ENCODE peak calls at places on chromosomes 7 and 10, in four cellular contexts. One of them, this sample, is unnamed.
A peak's percentile ranks its signal among the peaks of the same experiment; 100 is the strongest.

GRCh38 chr7:101901661-101902491 is 84.5 kb downstream of the CUX1 start:
- DNase-seq in neuronal stem cell: no peak
- DNase-seq in mesenchymal stem cell: no peak
- DNase-seq in H9: no peak
- DNase-seq in this sample: peak; percentile 69

GRCh38 chr7:155844019-155844453 is 31.8 kb upstream of the SHH start:
- DNase-seq in neuronal stem cell: no peak
- DNase-seq in mesenchymal stem cell: no peak
- DNase-seq in H9: no peak
- DNase-seq in this sample: no peak

GRCh38 chr10:132054564-132054963 is 11.2 kb upstream of the JAKMIP3 start:
- DNase-seq in H9: peak; percentile 67
- DNase-seq in neuronal stem cell: no peak
- DNase-seq in mesenchymal stem cell: no peak
- DNase-seq in this sample: no peak

GRCh38 chr10:59366310-59366709 is 4.0 kb upstream of the FAM13C start:
- DNase-seq in mesenchymal stem cell: no peak
- DNase-seq in neuronal stem cell: no peak
- DNase-seq in H9: no peak
- DNase-seq in this sample: no peak

GRCh38 chr7:46369933-46370654 is 449.0 kb upstream of the IGFBP3 start:
- DNase-seq in H9: no peak
- DNase-seq in neuronal stem cell: no peak
- DNase-seq in mesenchymal stem cell: no peak
- DNase-seq in this sample: peak; percentile 91

GRCh38 chr7:16923019-16923418 is 41.2 kb upstream of the AGR3 start:
- DNase-seq in mesenchymal stem cell: no peak
- DNase-seq in H9: no peak
- DNase-seq in neuronal stem cell: no peak
- DNase-seq in this sample: no peak

GRCh38 chr7:111942450-111943081 is 263.6 kb downstream of the DOCK4 start:
- DNase-seq in H9: no peak
- DNase-seq in neuronal stem cell: no peak
- DNase-seq in mesenchymal stem cell: no peak
- DNase-seq in this sample: no peak

GRCh38 chr10:28246023-28246422 is 56.8 kb downstream of the MPP7 start:
- DNase-seq in H9: no peak
- DNase-seq in neuronal stem cell: no peak
- DNase-seq in mesenchymal stem cell: no peak
- DNase-seq in this sample: no peak

GRCh38 chr7:596819-597182 is 77.2 kb upstream of the PDGFA start:
- DNase-seq in neuronal stem cell: no peak
- DNase-seq in mesenchymal stem cell: no peak
- DNase-seq in H9: no peak
- DNase-seq in this sample: no peak

GRCh38 chr10:131452926-131453771 is 141.6 kb upstream of the TCERG1L start:
- DNase-seq in H9: peak; percentile 89
- DNase-seq in mesenchymal stem cell: no peak
- DNase-seq in neuronal stem cell: peak; percentile 58
- DNase-seq in this sample: no peak

GRCh38 chr7:2321020-2321419 is 6.8 kb upstream of the SNX8 start:
- DNase-seq in mesenchymal stem cell: peak; percentile 35
- DNase-seq in H9: peak; percentile 53
- DNase-seq in neuronal stem cell: no peak
- DNase-seq in this sample: peak; percentile 22

GRCh38 chr7:25714013-25714412 is 438.0 kb upstream of the NFE2L3 start:
- DNase-seq in neuronal stem cell: no peak
- DNase-seq in H9: no peak
- DNase-seq in mesenchymal stem cell: no peak
- DNase-seq in this sample: no peak

DNA sequence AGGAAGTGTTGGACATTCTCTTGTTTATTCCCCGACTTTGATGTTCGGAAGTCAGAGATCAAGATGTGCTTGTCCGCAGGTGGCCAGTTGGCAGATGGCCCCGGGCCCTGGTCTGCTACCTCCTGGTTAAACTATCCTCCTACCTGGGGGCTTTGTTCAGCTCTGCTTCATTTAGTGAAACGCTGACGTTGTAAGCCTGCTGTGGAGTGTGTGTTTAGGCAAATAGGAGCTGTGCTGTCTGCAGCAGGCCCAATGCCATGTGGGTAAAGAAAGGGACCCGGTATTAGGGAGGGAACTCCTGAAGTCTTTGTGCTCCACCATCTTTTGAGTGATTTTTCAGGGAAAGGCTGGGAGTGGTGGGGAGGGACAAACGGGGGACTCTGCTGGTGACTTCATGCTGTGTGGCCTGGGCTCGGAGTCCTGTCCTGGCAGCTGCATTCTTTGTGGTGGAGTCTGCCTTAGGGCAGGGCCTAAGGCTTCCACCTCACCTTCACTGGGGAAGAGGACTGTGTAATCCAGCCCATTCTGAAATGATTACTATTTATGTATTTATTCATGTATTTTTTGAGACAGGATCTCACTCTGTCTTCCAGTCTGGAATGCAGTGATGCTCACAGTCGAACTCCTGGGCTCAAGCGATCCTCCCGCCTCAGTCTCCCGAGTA is 171.1 kb upstream of the KLF6 start:
- DNase-seq in neuronal stem cell: no peak
- DNase-seq in H9: peak; percentile 50
- DNase-seq in mesenchymal stem cell: no peak
- DNase-seq in this sample: no peak
- H2BK5ac ChIP-seq in neuronal stem cell: no peak overlapping the region
- H2BK5ac ChIP-seq in H9: no peak overlapping the region
- H2BK5ac ChIP-seq in mesenchymal stem cell: no peak overlapping the region
- H2BK5ac ChIP-seq in this sample: no peak overlapping the region

DNA sequence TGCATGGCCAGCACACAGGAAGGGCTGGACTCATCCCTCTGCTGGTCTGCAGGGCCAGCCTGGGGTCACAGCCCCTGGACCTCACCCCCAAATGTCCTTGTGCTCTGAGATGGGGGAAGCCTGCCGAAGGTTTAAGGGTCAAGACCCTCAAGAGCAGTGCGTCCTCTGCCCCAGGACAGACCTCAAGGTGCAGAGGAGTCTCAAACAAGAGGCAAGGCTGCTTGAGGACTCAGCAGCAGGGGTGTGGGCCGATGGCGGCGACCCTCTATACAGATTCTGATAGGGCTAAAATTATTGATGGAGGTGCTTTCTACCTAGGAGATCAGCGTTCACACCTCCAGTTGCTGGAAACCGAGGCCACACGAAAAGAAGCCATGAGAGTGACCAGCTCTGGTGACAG is 80.7 kb downstream of the ZRANB1 start:
- DNase-seq in neuronal stem cell: no peak
- DNase-seq in H9: no peak
- DNase-seq in mesenchymal stem cell: no peak
- DNase-seq in this sample: no peak
- H2BK5ac ChIP-seq in neuronal stem cell: peak overlapping the region; percentile 77
- H2BK5ac ChIP-seq in H9: no peak overlapping the region
- H2BK5ac ChIP-seq in mesenchymal stem cell: no peak overlapping the region
- H2BK5ac ChIP-seq in this sample: no peak overlapping the region

DNA sequence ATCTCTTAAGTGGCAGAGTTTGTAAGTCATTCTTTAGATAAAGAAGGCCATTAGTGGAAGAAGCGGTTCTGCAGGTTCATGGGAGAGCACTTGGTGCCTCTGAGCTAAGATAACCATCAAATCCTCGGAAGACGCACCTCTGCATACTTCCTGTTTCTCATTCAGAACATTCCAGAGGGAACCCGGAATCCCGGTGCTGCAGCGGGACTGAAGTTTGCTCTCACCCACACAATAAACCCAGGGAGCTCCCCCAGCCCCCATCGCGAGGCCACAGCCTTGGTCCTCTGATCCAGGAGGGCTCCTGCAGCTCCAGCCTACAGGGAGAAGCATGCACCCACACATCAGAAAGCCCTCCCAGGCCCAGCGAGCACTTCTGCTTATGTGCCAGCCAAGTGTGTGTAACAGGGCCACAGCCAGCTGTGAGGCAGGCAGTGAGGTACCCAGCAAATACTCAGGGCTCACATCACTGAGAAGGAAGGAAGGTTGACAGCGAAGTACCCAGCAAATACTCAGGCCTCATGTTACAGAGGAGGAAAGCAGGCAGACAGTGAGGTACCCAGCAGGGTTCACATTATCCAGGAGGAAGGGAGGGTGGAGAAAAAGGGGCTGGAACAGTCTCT is 142.4 kb downstream of the DIP2C start:
- DNase-seq in mesenchymal stem cell: peak; percentile 25
- DNase-seq in H9: no peak
- DNase-seq in neuronal stem cell: peak; percentile 12
- DNase-seq in this sample: peak; percentile 31
- H2BK5ac ChIP-seq in mesenchymal stem cell: no peak overlapping the region
- H2BK5ac ChIP-seq in H9: no peak overlapping the region
- H2BK5ac ChIP-seq in neuronal stem cell: no peak overlapping the region
- H2BK5ac ChIP-seq in this sample: no peak overlapping the region

GRCh38 chr7:95209276-95209675 is 115.1 kb downstream of the PON1 start:
- DNase-seq in H9: no peak
- DNase-seq in mesenchymal stem cell: no peak
- DNase-seq in neuronal stem cell: no peak
- DNase-seq in this sample: no peak

GRCh38 chr7:95201718-95202117 is 122.6 kb downstream of the PON1 start:
- DNase-seq in H9: no peak
- DNase-seq in neuronal stem cell: no peak
- DNase-seq in mesenchymal stem cell: no peak
- DNase-seq in this sample: no peak

GRCh38 chr7:95199779-95200558 is 124.4 kb downstream of the PON1 start:
- DNase-seq in mesenchymal stem cell: peak; percentile 64
- DNase-seq in neuronal stem cell: peak; percentile 48
- DNase-seq in H9: no peak
- DNase-seq in this sample: peak; percentile 33

GRCh38 chr7:95205821-95206220 is 118.5 kb downstream of the PON1 start:
- DNase-seq in neuronal stem cell: no peak
- DNase-seq in mesenchymal stem cell: peak; percentile 29
- DNase-seq in H9: no peak
- DNase-seq in this sample: peak; percentile 59

GRCh38 chr7:95204618-95205017 is 119.7 kb downstream of the PON1 start:
- DNase-seq in neuronal stem cell: no peak
- DNase-seq in mesenchymal stem cell: no peak
- DNase-seq in H9: no peak
- DNase-seq in this sample: no peak
- H2BK5ac ChIP-seq in neuronal stem cell: no peak overlapping the region
- H2BK5ac ChIP-seq in mesenchymal stem cell: no peak overlapping the region
- H2BK5ac ChIP-seq in H9: no peak overlapping the region
- H2BK5ac ChIP-seq in this sample: peak overlapping the region; percentile 96

GRCh38 chr10:120850911-120851865 is at the start of gene WDR11:
- DNase-seq in neuronal stem cell: peak; percentile 79
- DNase-seq in mesenchymal stem cell: peak; percentile 89
- DNase-seq in H9: peak; percentile 93
- DNase-seq in this sample: peak; percentile 90
- H2BK5ac ChIP-seq in neuronal stem cell: no peak within 1 kb of the TSS
- H2BK5ac ChIP-seq in mesenchymal stem cell: peak within 1 kb of the TSS; percentile 39
- H2BK5ac ChIP-seq in H9: no peak within 1 kb of the TSS
- H2BK5ac ChIP-seq in this sample: peak within 1 kb of the TSS; percentile 72